ENCODE peak calls at places on chromosomes 16 and 17, in four cellular contexts. One of them, this sample, is unnamed.
A peak's percentile ranks its signal among the peaks of the same experiment; 100 is the strongest.

GRCh38 chr16:2912330-2913199 is 834 bp downstream of the FLYWCH1 start:
- DNase-seq in AG04450: peak; percentile 34
- DNase-seq in endodermal cell: peak; percentile 68
- DNase-seq in CD8-positive, alpha-beta T cell: peak; percentile 9
- DNase-seq in this sample: no peak

GRCh38 chr17:81246679-81247338 is 7.7 kb downstream of the NDUFAF8 start:
- DNase-seq in AG04450: no peak
- DNase-seq in CD8-positive, alpha-beta T cell: no peak
- DNase-seq in endodermal cell: no peak
- DNase-seq in this sample: no peak

GRCh38 chr17:2885751-2886150 is 89.5 kb downstream of the RAP1GAP2 start:
- DNase-seq in AG04450: no peak
- DNase-seq in endodermal cell: peak; percentile 62
- DNase-seq in CD8-positive, alpha-beta T cell: no peak
- DNase-seq in this sample: no peak

GRCh38 chr16:14011006-14011405 is 60.1 kb upstream of the MRTFB start:
- DNase-seq in CD8-positive, alpha-beta T cell: no peak
- DNase-seq in endodermal cell: no peak
- DNase-seq in AG04450: no peak
- DNase-seq in this sample: no peak

GRCh38 chr17:35752471-35752870 is 568 bp downstream of the GAS2L2 start:
- DNase-seq in endodermal cell: no peak
- DNase-seq in CD8-positive, alpha-beta T cell: no peak
- DNase-seq in AG04450: no peak
- DNase-seq in this sample: no peak

GRCh38 chr17:9240659-9241370 is 219.5 kb downstream of the NTN1 start:
- DNase-seq in endodermal cell: peak; percentile 95
- DNase-seq in AG04450: no peak
- DNase-seq in CD8-positive, alpha-beta T cell: no peak
- DNase-seq in this sample: peak; percentile 73

GRCh38 chr16:23670137-23670776 is 8.4 kb upstream of the PLK1 start:
- DNase-seq in CD8-positive, alpha-beta T cell: no peak
- DNase-seq in endodermal cell: no peak
- DNase-seq in AG04450: peak; percentile 76
- DNase-seq in this sample: no peak

GRCh38 chr16:19123535-19124178 is 9.9 kb downstream of the ITPRIPL2 start:
- DNase-seq in CD8-positive, alpha-beta T cell: no peak
- DNase-seq in AG04450: no peak
- DNase-seq in endodermal cell: no peak
- DNase-seq in this sample: no peak

GRCh38 chr16:49932943-49933342 is 77.0 kb upstream of the ZNF423 start:
- DNase-seq in AG04450: no peak
- DNase-seq in CD8-positive, alpha-beta T cell: no peak
- DNase-seq in endodermal cell: no peak
- DNase-seq in this sample: no peak

GRCh38 chr17:46154151-46154816 is 38.9 kb downstream of the KANSL1 start:
- DNase-seq in endodermal cell: no peak
- DNase-seq in CD8-positive, alpha-beta T cell: no peak
- DNase-seq in AG04450: no peak
- DNase-seq in this sample: no peak

GRCh38 chr16:57071840-57072541 is 20.4 kb upstream of the CPNE2 start:
- DNase-seq in endodermal cell: no peak
- DNase-seq in CD8-positive, alpha-beta T cell: no peak
- DNase-seq in AG04450: no peak
- DNase-seq in this sample: no peak

GRCh38 chr17:3697157-3697515 is 1.2 kb upstream of the P2RX5 start:
- DNase-seq in CD8-positive, alpha-beta T cell: no peak
- DNase-seq in AG04450: no peak
- DNase-seq in endodermal cell: no peak
- DNase-seq in this sample: no peak

GRCh38 chr17:13952252-13952721 is 117.0 kb upstream of the COX10 start:
- DNase-seq in endodermal cell: no peak
- DNase-seq in CD8-positive, alpha-beta T cell: no peak
- DNase-seq in AG04450: no peak
- DNase-seq in this sample: no peak

GRCh38 chr16:66462912-66463311 is 35.8 kb downstream of the BEAN1 start:
- DNase-seq in AG04450: no peak
- DNase-seq in endodermal cell: no peak
- DNase-seq in CD8-positive, alpha-beta T cell: no peak
- DNase-seq in this sample: no peak

GRCh38 chr17:30164531-30164930 is 47.9 kb downstream of the NSRP1 start:
- DNase-seq in CD8-positive, alpha-beta T cell: no peak
- DNase-seq in endodermal cell: no peak
- DNase-seq in AG04450: no peak
- DNase-seq in this sample: no peak

GRCh38 chr16:25033852-25034251 is 18.7 kb upstream of the ARHGAP17 start:
- DNase-seq in AG04450: no peak
- DNase-seq in endodermal cell: no peak
- DNase-seq in CD8-positive, alpha-beta T cell: no peak
- DNase-seq in this sample: no peak

GRCh38 chr17:82865274-82865673 is 25.5 kb upstream of the ZNF750 start:
- DNase-seq in CD8-positive, alpha-beta T cell: no peak
- DNase-seq in AG04450: no peak
- DNase-seq in endodermal cell: no peak
- DNase-seq in this sample: no peak

GRCh38 chr17:6070895-6071511 is 824 bp downstream of the WSCD1 start:
- DNase-seq in AG04450: no peak
- DNase-seq in endodermal cell: peak; percentile 78
- DNase-seq in CD8-positive, alpha-beta T cell: no peak
- DNase-seq in this sample: no peak

GRCh38 chr17:31571124-31571892 is 179.8 kb downstream of the RAB11FIP4 start:
- DNase-seq in CD8-positive, alpha-beta T cell: no peak
- DNase-seq in AG04450: peak; percentile 91
- DNase-seq in endodermal cell: no peak
- DNase-seq in this sample: no peak

GRCh38 chr17:4710693-4711634 is 532 bp downstream of the ARRB2 start:
- DNase-seq in AG04450: no peak
- DNase-seq in CD8-positive, alpha-beta T cell: peak; percentile 54
- DNase-seq in endodermal cell: no peak
- DNase-seq in this sample: no peak

GRCh38 chr16:48676836-48677235 is 66.9 kb upstream of the N4BP1 start:
- DNase-seq in CD8-positive, alpha-beta T cell: no peak
- DNase-seq in endodermal cell: no peak
- DNase-seq in AG04450: no peak
- DNase-seq in this sample: no peak

GRCh38 chr16:57611184-57611583 is 17.2 kb upstream of the ADGRG1 start:
- DNase-seq in CD8-positive, alpha-beta T cell: no peak
- DNase-seq in AG04450: no peak
- DNase-seq in endodermal cell: no peak
- DNase-seq in this sample: no peak

GRCh38 chr16:23905027-23905426 is 69.2 kb downstream of the PRKCB start:
- DNase-seq in endodermal cell: peak; percentile 86
- DNase-seq in AG04450: peak; percentile 16
- DNase-seq in CD8-positive, alpha-beta T cell: no peak
- DNase-seq in this sample: no peak

GRCh38 chr16:15457390-15457789 is 23.0 kb downstream of the BMERB1 start:
- DNase-seq in AG04450: no peak
- DNase-seq in endodermal cell: no peak
- DNase-seq in CD8-positive, alpha-beta T cell: no peak
- DNase-seq in this sample: no peak

GRCh38 chr17:55266051-55266957 is 1.5 kb downstream of the HLF start:
- DNase-seq in AG04450: no peak
- DNase-seq in endodermal cell: peak; percentile 77
- DNase-seq in CD8-positive, alpha-beta T cell: no peak
- DNase-seq in this sample: no peak

GRCh38 chr17:2157081-2157480 is 102.2 kb downstream of the HIC1 start:
- DNase-seq in endodermal cell: no peak
- DNase-seq in CD8-positive, alpha-beta T cell: no peak
- DNase-seq in AG04450: no peak
- DNase-seq in this sample: no peak

GRCh38 chr17:66684716-66685115 is 150.2 kb upstream of the CACNG5 start:
- DNase-seq in endodermal cell: peak; percentile 10
- DNase-seq in CD8-positive, alpha-beta T cell: no peak
- DNase-seq in AG04450: no peak
- DNase-seq in this sample: no peak

GRCh38 chr17:59151007-59151406 is 4.0 kb downstream of the SKA2 start:
- DNase-seq in endodermal cell: no peak
- DNase-seq in AG04450: no peak
- DNase-seq in CD8-positive, alpha-beta T cell: no peak
- DNase-seq in this sample: no peak

GRCh38 chr16:48499822-48500440 is 110.0 kb downstream of the N4BP1 start:
- DNase-seq in endodermal cell: no peak
- DNase-seq in AG04450: peak; percentile 75
- DNase-seq in CD8-positive, alpha-beta T cell: no peak
- DNase-seq in this sample: no peak

GRCh38 chr16:17850626-17851265 is 380.0 kb upstream of the XYLT1 start:
- DNase-seq in AG04450: no peak
- DNase-seq in endodermal cell: no peak
- DNase-seq in CD8-positive, alpha-beta T cell: no peak
- DNase-seq in this sample: no peak

GRCh38 chr16:88507231-88507743 is 54.2 kb downstream of the ZFPM1 start:
- DNase-seq in AG04450: no peak
- DNase-seq in CD8-positive, alpha-beta T cell: no peak
- DNase-seq in endodermal cell: no peak
- DNase-seq in this sample: no peak

GRCh38 chr17:63433746-63434591 is 12.1 kb downstream of the CYB561 start:
- DNase-seq in endodermal cell: no peak
- DNase-seq in AG04450: peak; percentile 82
- DNase-seq in CD8-positive, alpha-beta T cell: no peak
- DNase-seq in this sample: no peak
- H3K27ac ChIP-seq in endodermal cell: peak overlapping the region; percentile 8
- H3K27ac ChIP-seq in AG04450: peak overlapping the region; percentile 95
- H3K27ac ChIP-seq in CD8-positive, alpha-beta T cell: no peak overlapping the region
- H3K27ac ChIP-seq in this sample: no peak overlapping the region

GRCh38 chr16:70741779-70742125 is 55.9 kb upstream of the MTSS2 start:
- DNase-seq in endodermal cell: no peak
- DNase-seq in CD8-positive, alpha-beta T cell: no peak
- DNase-seq in AG04450: no peak
- DNase-seq in this sample: no peak
- H3K27ac ChIP-seq in endodermal cell: no peak overlapping the region
- H3K27ac ChIP-seq in CD8-positive, alpha-beta T cell: no peak overlapping the region
- H3K27ac ChIP-seq in AG04450: peak overlapping the region; percentile 93
- H3K27ac ChIP-seq in this sample: no peak overlapping the region

GRCh38 chr17:61409301-61410099 is 9.9 kb downstream of the TBX2 start:
- DNase-seq in CD8-positive, alpha-beta T cell: no peak
- DNase-seq in AG04450: no peak
- DNase-seq in endodermal cell: peak; percentile 87
- DNase-seq in this sample: peak; percentile 29

GRCh38 chr17:61410555-61411089 is 11.0 kb downstream of the TBX2 start:
- DNase-seq in endodermal cell: peak; percentile 98
- DNase-seq in CD8-positive, alpha-beta T cell: peak; percentile 66
- DNase-seq in AG04450: peak; percentile 76
- DNase-seq in this sample: no peak

GRCh38 chr17:61411114-61411943 is 11.7 kb downstream of the TBX2 start:
- DNase-seq in AG04450: no peak
- DNase-seq in endodermal cell: peak; percentile 94
- DNase-seq in CD8-positive, alpha-beta T cell: no peak
- DNase-seq in this sample: no peak

GRCh38 chr17:61408151-61409041 is 8.8 kb downstream of the TBX2 start:
- DNase-seq in AG04450: no peak
- DNase-seq in CD8-positive, alpha-beta T cell: no peak
- DNase-seq in endodermal cell: peak; percentile 69
- DNase-seq in this sample: no peak

GRCh38 chr17:61410100-61410551 is 10.5 kb downstream of the TBX2 start:
- DNase-seq in AG04450: no peak
- DNase-seq in CD8-positive, alpha-beta T cell: no peak
- DNase-seq in endodermal cell: no peak
- DNase-seq in this sample: no peak
- H3K27ac ChIP-seq in AG04450: peak overlapping the region; percentile 89
- H3K27ac ChIP-seq in CD8-positive, alpha-beta T cell: no peak overlapping the region
- H3K27ac ChIP-seq in endodermal cell: no peak overlapping the region
- H3K27ac ChIP-seq in this sample: peak overlapping the region; percentile 52

GRCh38 chr17:48528153-48528912 is 2.5 kb downstream of the HOXB1 start:
- DNase-seq in endodermal cell: peak; percentile 74
- DNase-seq in AG04450: no peak
- DNase-seq in CD8-positive, alpha-beta T cell: no peak
- DNase-seq in this sample: no peak
- H3K27ac ChIP-seq in endodermal cell: no peak overlapping the region
- H3K27ac ChIP-seq in AG04450: no peak overlapping the region
- H3K27ac ChIP-seq in CD8-positive, alpha-beta T cell: no peak overlapping the region
- H3K27ac ChIP-seq in this sample: no peak overlapping the region

GRCh38 chr16:89957214-89957785 is 8.7 kb downstream of the DEF8 start:
- DNase-seq in endodermal cell: no peak
- DNase-seq in CD8-positive, alpha-beta T cell: no peak
- DNase-seq in AG04450: no peak
- DNase-seq in this sample: no peak
- H3K27ac ChIP-seq in endodermal cell: no peak overlapping the region
- H3K27ac ChIP-seq in CD8-positive, alpha-beta T cell: no peak overlapping the region
- H3K27ac ChIP-seq in AG04450: no peak overlapping the region
- H3K27ac ChIP-seq in this sample: no peak overlapping the region

DNA sequence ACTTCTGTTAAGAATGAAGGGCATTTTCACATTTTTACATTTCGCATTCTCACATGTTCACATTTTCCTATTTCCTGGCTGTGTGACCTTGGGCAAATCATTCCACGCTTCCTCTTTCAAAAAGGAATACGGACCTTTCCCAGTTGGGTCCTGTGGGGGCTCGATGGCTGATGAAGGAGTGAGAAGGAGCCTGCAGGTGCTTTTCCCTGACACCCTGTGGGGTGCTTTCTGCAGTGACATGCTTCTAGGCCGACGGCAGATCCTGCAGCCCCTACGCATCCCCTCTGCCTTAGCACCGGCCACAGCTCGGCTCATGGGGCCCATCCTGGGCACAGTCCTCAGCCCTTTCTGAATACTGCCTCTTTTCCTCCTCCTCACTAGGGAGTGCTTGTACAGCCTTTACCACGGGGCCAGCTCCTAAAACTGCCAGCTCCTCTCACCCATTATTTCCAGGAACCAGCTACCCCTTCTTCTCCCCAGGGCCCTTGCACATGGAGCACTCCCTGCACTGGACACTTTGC is 91.0 kb downstream of the FOXL1 start:
- DNase-seq in endodermal cell: no peak
- DNase-seq in CD8-positive, alpha-beta T cell: no peak
- DNase-seq in AG04450: no peak
- DNase-seq in this sample: no peak
- H3K27ac ChIP-seq in endodermal cell: peak overlapping the region; percentile 71
- H3K27ac ChIP-seq in CD8-positive, alpha-beta T cell: no peak overlapping the region
- H3K27ac ChIP-seq in AG04450: peak overlapping the region; percentile 65
- H3K27ac ChIP-seq in this sample: no peak overlapping the region

GRCh38 chr17:77746901-77747620 is 211.4 kb upstream of the TNRC6C start:
- DNase-seq in AG04450: no peak
- DNase-seq in endodermal cell: peak; percentile 46
- DNase-seq in CD8-positive, alpha-beta T cell: no peak
- DNase-seq in this sample: no peak

GRCh38 chr17:77746391-77746790 is 212.1 kb upstream of the TNRC6C start:
- DNase-seq in endodermal cell: peak; percentile 42
- DNase-seq in CD8-positive, alpha-beta T cell: no peak
- DNase-seq in AG04450: no peak
- DNase-seq in this sample: no peak

GRCh38 chr17:77742579-77742978 is 215.9 kb upstream of the TNRC6C start:
- DNase-seq in AG04450: no peak
- DNase-seq in endodermal cell: peak; percentile 49
- DNase-seq in CD8-positive, alpha-beta T cell: no peak
- DNase-seq in this sample: no peak

GRCh38 chr17:77745702-77746101 is 212.8 kb upstream of the TNRC6C start:
- DNase-seq in CD8-positive, alpha-beta T cell: no peak
- DNase-seq in AG04450: no peak
- DNase-seq in endodermal cell: no peak
- DNase-seq in this sample: no peak

GRCh38 chr17:77744268-77744988 is 214.1 kb upstream of the TNRC6C start:
- DNase-seq in AG04450: no peak
- DNase-seq in CD8-positive, alpha-beta T cell: no peak
- DNase-seq in endodermal cell: peak; percentile 36
- DNase-seq in this sample: no peak
- H3K27ac ChIP-seq in AG04450: no peak overlapping the region
- H3K27ac ChIP-seq in CD8-positive, alpha-beta T cell: no peak overlapping the region
- H3K27ac ChIP-seq in endodermal cell: no peak overlapping the region
- H3K27ac ChIP-seq in this sample: no peak overlapping the region